ENCODE peak calls at places on chromosomes 1 and 21, in four cellular contexts. L is heart right ventricle; X is activated naive CD8-positive, alpha-beta T cell treated with anti-CD3 and anti-CD28 coated beads, Interleukin-2, amount 50 U/mL, for 24 hours; K is cardiac septum. U is an unnamed sample.

GRCh38 chr1:183850852-183851251 is 45.9 kb downstream of the RGL1 start:
- DNase-seq in K (no peak), X (no peak), L (no peak), U (no peak)

GRCh38 chr1:170377011-170377410 is 155.0 kb upstream of the GORAB start:
- DNase-seq in K (no peak), L (no peak), X (no peak), U (no peak)

GRCh38 chr1:89454845-89455521 is 69.6 kb upstream of the LRRC8B start:
- DNase-seq in K (no peak), L (peak), X (peak), U (no peak)

GRCh38 chr1:54742262-54742661 is 22.1 kb downstream of the PARS2 start:
- DNase-seq in X (no peak), K (no peak), L (peak), U (no peak)

GRCh38 chr21:46112731-46113215 is 14.9 kb downstream of the COL6A2 start:
- DNase-seq in X (no peak), L (peak), K (peak), U (no peak)

GRCh38 chr1:52057876-52058275 is 1.8 kb downstream of the BTF3L4 start:
- DNase-seq in K (no peak), X (no peak), L (no peak), U (no peak)

GRCh38 chr1:169970114-169970513 is 76.4 kb upstream of the SCYL3 start:
- DNase-seq in K (no peak), X (no peak), L (no peak), U (no peak)

GRCh38 chr1:50796277-50796676 is 163.8 kb downstream of the FAF1 start:
- DNase-seq in K (no peak), X (no peak), L (no peak), U (no peak)

GRCh38 chr1:47686731-47687617 is 249.1 kb downstream of the FOXD2 start:
- DNase-seq in L (no peak), K (peak), X (no peak), U (no peak)

GRCh38 chr1:23562138-23562819 is 3.0 kb upstream of the ID3 start:
- DNase-seq in K (peak), X (peak), L (peak), U (peak)

GRCh38 chr1:179014123-179014522 is 11.6 kb upstream of the FAM20B start:
- DNase-seq in L (no peak), X (no peak), K (no peak), U (no peak)

GRCh38 chr1:226990133-226990716 is 50.1 kb downstream of the COQ8A start:
- DNase-seq in X (peak), K (no peak), L (no peak), U (no peak)

GRCh38 chr1:26538480-26539412 is 9.2 kb downstream of the RPS6KA1 start:
- DNase-seq in L (peak), K (no peak), X (peak), U (no peak)

GRCh38 chr1:202207292-202207691 is 13.7 kb downstream of the LGR6 start:
- DNase-seq in L (peak), X (no peak), K (no peak), U (no peak)

GRCh38 chr1:236280438-236281285 is 1.1 kb downstream of the ERO1B start:
- DNase-seq in K (no peak), X (peak), L (peak), U (no peak)

GRCh38 chr1:216290074-216290473 is 133.2 kb downstream of the USH2A start:
- DNase-seq in K (no peak), L (no peak), X (no peak), U (no peak)

GRCh38 chr21:35674895-35675470 is 385.3 kb downstream of the SETD4 start:
- DNase-seq in L (no peak), X (no peak), K (no peak), U (no peak)

GRCh38 chr1:199170711-199171110 is 531.9 kb downstream of the PTPRC start:
- DNase-seq in L (no peak), X (no peak), K (no peak), U (no peak)

GRCh38 chr1:233614743-233615521 is 1.0 kb downstream of the KCNK1 start:
- DNase-seq in X (no peak), K (no peak), L (no peak), U (no peak)

GRCh38 chr1:153795934-153796785 is 21.0 kb downstream of the SLC27A3 start:
- DNase-seq in X (no peak), K (peak), L (no peak), U (no peak)

GRCh38 chr1:101959456-101959855 is 37.3 kb downstream of the OLFM3 start:
- DNase-seq in K (no peak), X (no peak), L (no peak), U (no peak)

GRCh38 chr1:34858901-34859441 is 578 bp downstream of the SMIM12 start:
- DNase-seq in X (peak), K (no peak), L (no peak), U (no peak)

GRCh38 chr1:1001057-1001630 is 1.2 kb upstream of the HES4 start:
- DNase-seq in X (no peak), L (peak), K (no peak), U (no peak)

GRCh38 chr1:21319447-21320407 is 29.5 kb upstream of the ECE1 start:
- DNase-seq in L (no peak), K (no peak), X (no peak), U (no peak)

GRCh38 chr1:50218344-50218743 is 109.6 kb downstream of the ELAVL4 start:
- DNase-seq in L (no peak), K (no peak), X (no peak), U (no peak)

GRCh38 chr1:205925730-205926129 is 17.5 kb downstream of the SLC26A9 start:
- DNase-seq in X (no peak), K (peak), L (no peak), U (peak)

GRCh38 chr1:93177991-93178390 is 2.2 kb downstream of the TMED5 start:
- DNase-seq in X (no peak), K (no peak), L (no peak), U (no peak)

GRCh38 chr1:164721037-164721496 is 162.1 kb downstream of the PBX1 start:
- DNase-seq in L (no peak), K (no peak), X (no peak), U (no peak)

GRCh38 chr1:178101266-178101630 is 7.3 kb downstream of the RASAL2 start:
- DNase-seq in X (no peak), K (no peak), L (no peak), U (no peak)

GRCh38 chr1:221832617-221833016 is 90.7 kb upstream of the DUSP10 start:
- DNase-seq in X (no peak), L (peak), K (no peak), U (no peak)

GRCh38 chr1:206700445-206701036 is 15.8 kb downstream of the MAPKAPK2 start:
- DNase-seq in K (no peak), X (no peak), L (no peak), U (no peak)

GRCh38 chr1:20349971-20350370 is 59.3 kb downstream of the VWA5B1 start:
- DNase-seq in L (no peak), K (no peak), X (no peak), U (no peak)

GRCh38 chr1:56532359-56532696 is 47.0 kb downstream of the PLPP3 start:
- DNase-seq in X (no peak), L (no peak), K (no peak), U (no peak)

GRCh38 chr21:45306832-45307571 is 19.3 kb upstream of the POFUT2 start:
- DNase-seq in L (peak), X (no peak), K (peak), U (no peak)

GRCh38 chr1:151867785-151868403 is 14.4 kb upstream of the THEM5 start:
- DNase-seq in L (no peak), X (no peak), K (no peak), U (no peak)

GRCh38 chr1:46394872-46395465 is 852 bp downstream of the FAAH start:
- DNase-seq in L (no peak), X (no peak), K (no peak), U (no peak)

GRCh38 chr1:19308509-19308907 is 3.4 kb downstream of the AKR7A2 start:
- DNase-seq in L (no peak), X (no peak), K (no peak), U (no peak)

GRCh38 chr1:28449904-28450303 is 55.9 kb upstream of the RCC1 start:
- DNase-seq in X (peak), K (no peak), L (peak), U (no peak)

GRCh38 chr1:94299627-94300552 is 62.5 kb upstream of the ARHGAP29 start:
- DNase-seq in X (no peak), L (peak), K (no peak), U (no peak)